ENCODE peak calls at places on chromosomes 6 and 20, in ten cellular contexts. K is astrocyte; P is CD4-positive, alpha-beta T cell; I is stomach; B is omental fat pad; F is K562; W is testis; M is fibroblast of the aortic adventitia; O is endodermal cell; E is epithelial cell of esophagus. T is an unnamed sample.

GRCh38 chr6:149015877-149016525 is 269.2 kb downstream of the UST start:
- DNase-seq in K (no peak), P (no peak), I (no peak), B (no peak), F (no peak), W (no peak), M (no peak), O (no peak), E (no peak), T (no peak)

GRCh38 chr20:18740726-18741125 is 72.9 kb upstream of the SCP2D1 start:
- DNase-seq in K (no peak), P (no peak), I (no peak), B (no peak), F (no peak), W (no peak), M (no peak), O (no peak), E (no peak), T (no peak)

GRCh38 chr20:63540417-63541186 is 3.4 kb upstream of the PTK6 start:
- DNase-seq in K (no peak), P (no peak), I (peak; percentile 50), B (no peak), F (no peak), W (no peak), M (peak; percentile 8), O (no peak), E (no peak), T (no peak)

GRCh38 chr6:12657884-12658283 is 58.7 kb upstream of the PHACTR1 start:
- DNase-seq in K (no peak), P (no peak), I (no peak), B (no peak), F (no peak), W (no peak), M (no peak), O (no peak), E (no peak), T (no peak)

GRCh38 chr6:105553174-105553573 is 150.3 kb upstream of the PREP start:
- DNase-seq in K (no peak), P (no peak), I (no peak), B (no peak), F (no peak), W (no peak), M (no peak), O (no peak), E (peak; percentile 87), T (no peak)

GRCh38 chr6:166752097-166752496 is 125.0 kb upstream of the RPS6KA2 start:
- DNase-seq in K (no peak), P (no peak), I (no peak), B (no peak), F (no peak), W (no peak), M (no peak), O (no peak), E (no peak), T (no peak)

GRCh38 chr6:52020961-52021570 is 66.3 kb downstream of the PKHD1 start:
- DNase-seq in K (no peak), P (no peak), I (no peak), B (no peak), F (peak; percentile 31), W (no peak), M (peak; percentile 52), O (no peak), E (peak; percentile 42), T (no peak)

GRCh38 chr6:44216677-44217331 is at the start of gene MYMX:
- DNase-seq in K (no peak), P (no peak), I (peak; percentile 59), B (no peak), F (no peak), W (no peak), M (no peak), O (peak; percentile 75), E (no peak), T (no peak)

GRCh38 chr6:43772571-43773049 is 2.6 kb downstream of the VEGFA start:
- DNase-seq in K (no peak), P (no peak), I (peak; percentile 51), B (no peak), F (peak; percentile 55), W (no peak), M (no peak), O (peak; percentile 86), E (no peak), T (no peak)

GRCh38 chr20:63009044-63009961 is 2.5 kb upstream of the BHLHE23 start:
- DNase-seq in K (no peak), P (peak; percentile 82), I (peak; percentile 78), B (peak; percentile 59), F (peak; percentile 86), W (peak; percentile 78), M (peak; percentile 59), O (peak; percentile 94), E (peak; percentile 61), T (peak; percentile 86)

GRCh38 chr6:42405025-42405424 is 46.7 kb downstream of the TRERF1 start:
- DNase-seq in K (peak; percentile 76), P (no peak), I (no peak), B (no peak), F (no peak), W (no peak), M (peak; percentile 74), O (no peak), E (peak; percentile 29), T (no peak)

GRCh38 chr20:13870349-13870748 is 85.5 kb downstream of the NDUFAF5 start:
- DNase-seq in K (no peak), P (no peak), I (no peak), B (no peak), F (no peak), W (no peak), M (no peak), O (peak; percentile 74), E (no peak), T (no peak)

GRCh38 chr20:19211661-19212523 is 550 bp upstream of the SLC24A3 start:
- DNase-seq in K (no peak), P (no peak), I (peak; percentile 39), B (no peak), F (no peak), W (peak; percentile 32), M (no peak), O (peak; percentile 81), E (no peak), T (peak; percentile 52)

DNA sequence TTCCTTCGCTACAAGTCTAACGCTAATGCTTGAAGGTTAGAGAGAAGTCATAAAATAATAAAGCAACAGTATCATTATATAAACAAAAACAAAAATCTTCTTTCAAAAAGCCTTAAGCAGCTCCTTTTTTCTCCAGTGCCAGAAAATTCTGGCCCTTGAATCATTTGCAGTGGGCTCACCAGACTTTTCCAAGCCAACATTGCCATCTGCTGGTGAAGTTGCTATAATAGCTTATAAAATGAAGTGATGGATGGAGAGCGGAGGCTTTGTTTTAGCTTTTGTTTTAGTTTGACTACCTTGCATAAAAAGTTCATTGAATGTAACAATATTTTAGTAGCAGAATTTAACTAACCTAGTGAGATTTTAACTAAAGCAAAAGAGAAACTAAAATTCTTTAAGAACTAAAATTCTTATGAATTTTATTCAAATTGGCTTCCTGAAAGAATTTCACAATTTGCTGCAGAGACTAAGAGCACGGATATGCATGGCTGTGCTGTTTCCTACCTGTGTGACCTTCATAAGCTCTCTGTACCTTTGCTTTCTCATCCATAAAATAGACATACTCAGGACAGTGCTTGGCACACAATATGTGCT is 44.8 kb upstream of the SLC2A12 start:
- DNase-seq in K (peak; percentile 40), P (peak; percentile 27), I (peak; percentile 61), B (peak; percentile 41), F (peak; percentile 58), W (peak; percentile 84), M (peak; percentile 88), O (peak; percentile 87), E (peak; percentile 72), T (peak; percentile 71)
- TF ChIP-seq CTCF in K (peak; percentile 73), P (peak; percentile 89), I (peak; percentile 45), B (no peak), F (peak; percentile 86), W (peak; percentile 42), M (peak; percentile 56), O (peak; percentile 88), E (peak; percentile 61), T (peak; percentile 70)

GRCh38 chr6:165689699-165690098 is 26.7 kb upstream of the PDE10A start:
- DNase-seq in K (no peak), P (no peak), I (no peak), B (no peak), F (no peak), W (no peak), M (peak; percentile 28), O (no peak), E (no peak), T (no peak)
- TF ChIP-seq CTCF in K (peak; percentile 24), P (no peak), I (no peak), B (no peak), F (no peak), W (no peak), M (peak; percentile 13), O (peak; percentile 29), E (no peak), T (no peak)

GRCh38 chr20:58913079-58913478 is 60.6 kb downstream of the GNAS start:
- DNase-seq in K (no peak), P (no peak), I (no peak), B (no peak), F (no peak), W (no peak), M (no peak), O (no peak), E (no peak), T (no peak)

GRCh38 chr20:58909585-58909984 is 57.1 kb downstream of the GNAS start:
- DNase-seq in K (no peak), P (no peak), I (no peak), B (no peak), F (no peak), W (no peak), M (no peak), O (no peak), E (no peak), T (no peak)

GRCh38 chr20:58911970-58912369 is 59.5 kb downstream of the GNAS start:
- DNase-seq in K (no peak), P (no peak), I (no peak), B (no peak), F (no peak), W (no peak), M (no peak), O (no peak), E (no peak), T (no peak)

GRCh38 chr20:58910473-58910872 is 58.0 kb downstream of the GNAS start:
- DNase-seq in K (no peak), P (no peak), I (no peak), B (no peak), F (no peak), W (no peak), M (no peak), O (no peak), E (no peak), T (no peak)

DNA sequence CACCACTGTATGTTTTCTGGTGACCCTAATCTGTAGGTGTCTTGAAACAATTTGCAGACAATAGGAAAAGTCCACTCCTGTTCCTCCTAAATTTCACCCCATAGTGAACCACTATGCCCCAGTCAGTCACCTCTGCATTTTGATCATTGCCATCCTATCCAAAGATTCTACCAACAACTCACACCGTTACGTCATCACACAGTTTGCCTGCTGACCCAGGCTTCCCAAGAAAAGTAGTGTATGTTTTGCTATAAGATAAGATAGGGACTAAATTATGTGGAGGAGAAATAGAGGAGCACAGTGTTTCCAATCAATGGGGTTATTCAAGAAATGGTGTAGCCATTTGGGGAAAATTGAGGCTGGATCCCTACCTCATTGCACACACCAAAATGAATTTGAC is 58.8 kb downstream of the GNAS start:
- DNase-seq in K (no peak), P (no peak), I (no peak), B (no peak), F (no peak), W (no peak), M (no peak), O (no peak), E (no peak), T (no peak)
- TF ChIP-seq CTCF in K (no peak), P (no peak), I (no peak), B (no peak), F (no peak), W (no peak), M (no peak), O (no peak), E (no peak), T (no peak)

GRCh38 chr6:37102299-37103168 is 67.4 kb upstream of the PIM1 start:
- DNase-seq in K (peak; percentile 78), P (peak; percentile 77), I (peak; percentile 84), B (peak; percentile 63), F (peak; percentile 87), W (peak; percentile 84), M (peak; percentile 85), O (peak; percentile 96), E (peak; percentile 66), T (peak; percentile 76)
- TF ChIP-seq CTCF in K (no peak), P (no peak), I (no peak), B (no peak), F (peak; percentile 0), W (no peak), M (no peak), O (no peak), E (no peak), T (no peak)